ENCODE peak calls at places on chromosomes 2 and 18, in nine cellular contexts. One of them, this sample, is unnamed.

GRCh38 chr2:9415770-9416169 is 7.6 kb downstream of the ITGB1BP1 start:
- DNase-seq in K562: no peak
- DNase-seq in HFF-Myc: no peak
- DNase-seq in aorta: no peak
- DNase-seq in neural crest cell: no peak
- DNase-seq in fibroblast of lung: no peak
- DNase-seq in activated CD4-positive, alpha-beta T cell treated with anti-CD3 and anti-CD28 coated beads, Interleukin-2, amount 50 U/mL, for 24 hours: no peak
- DNase-seq in GM23338: no peak
- DNase-seq in M059J: no peak
- DNase-seq in this sample: no peak

GRCh38 chr18:75854174-75854573 is 426.7 kb upstream of the SMIM21 start:
- DNase-seq in M059J: no peak
- DNase-seq in K562: peak; percentile 15
- DNase-seq in GM23338: peak; percentile 71
- DNase-seq in neural crest cell: peak; percentile 7
- DNase-seq in HFF-Myc: peak; percentile 3
- DNase-seq in activated CD4-positive, alpha-beta T cell treated with anti-CD3 and anti-CD28 coated beads, Interleukin-2, amount 50 U/mL, for 24 hours: no peak
- DNase-seq in aorta: no peak
- DNase-seq in fibroblast of lung: no peak
- DNase-seq in this sample: no peak

GRCh38 chr18:11310476-11311086 is 161.2 kb upstream of the PIEZO2 start:
- DNase-seq in K562: peak; percentile 38
- DNase-seq in aorta: no peak
- DNase-seq in neural crest cell: peak; percentile 70
- DNase-seq in M059J: peak; percentile 65
- DNase-seq in fibroblast of lung: peak; percentile 62
- DNase-seq in GM23338: peak; percentile 76
- DNase-seq in HFF-Myc: peak; percentile 46
- DNase-seq in activated CD4-positive, alpha-beta T cell treated with anti-CD3 and anti-CD28 coated beads, Interleukin-2, amount 50 U/mL, for 24 hours: no peak
- DNase-seq in this sample: peak; percentile 29

GRCh38 chr18:3604626-3605408 is 154.8 kb downstream of the TGIF1 start:
- DNase-seq in M059J: peak; percentile 95
- DNase-seq in K562: peak; percentile 39
- DNase-seq in aorta: no peak
- DNase-seq in activated CD4-positive, alpha-beta T cell treated with anti-CD3 and anti-CD28 coated beads, Interleukin-2, amount 50 U/mL, for 24 hours: peak; percentile 35
- DNase-seq in neural crest cell: no peak
- DNase-seq in GM23338: peak; percentile 54
- DNase-seq in HFF-Myc: peak; percentile 82
- DNase-seq in fibroblast of lung: peak; percentile 97
- DNase-seq in this sample: no peak

GRCh38 chr2:119230630-119231185 is 7.1 kb downstream of the STEAP3 start:
- DNase-seq in GM23338: peak; percentile 35
- DNase-seq in M059J: no peak
- DNase-seq in neural crest cell: no peak
- DNase-seq in aorta: no peak
- DNase-seq in HFF-Myc: no peak
- DNase-seq in activated CD4-positive, alpha-beta T cell treated with anti-CD3 and anti-CD28 coated beads, Interleukin-2, amount 50 U/mL, for 24 hours: no peak
- DNase-seq in fibroblast of lung: peak; percentile 61
- DNase-seq in K562: no peak
- DNase-seq in this sample: no peak

GRCh38 chr2:42903821-42904575 is 111.6 kb upstream of the HAAO start:
- DNase-seq in fibroblast of lung: no peak
- DNase-seq in activated CD4-positive, alpha-beta T cell treated with anti-CD3 and anti-CD28 coated beads, Interleukin-2, amount 50 U/mL, for 24 hours: no peak
- DNase-seq in M059J: peak; percentile 28
- DNase-seq in neural crest cell: no peak
- DNase-seq in GM23338: no peak
- DNase-seq in K562: no peak
- DNase-seq in HFF-Myc: no peak
- DNase-seq in aorta: no peak
- DNase-seq in this sample: no peak

GRCh38 chr18:44839239-44839666 is 158.6 kb downstream of the SETBP1 start:
- DNase-seq in activated CD4-positive, alpha-beta T cell treated with anti-CD3 and anti-CD28 coated beads, Interleukin-2, amount 50 U/mL, for 24 hours: peak; percentile 64
- DNase-seq in M059J: peak; percentile 73
- DNase-seq in fibroblast of lung: peak; percentile 69
- DNase-seq in HFF-Myc: no peak
- DNase-seq in K562: peak; percentile 23
- DNase-seq in aorta: peak; percentile 88
- DNase-seq in GM23338: peak; percentile 37
- DNase-seq in neural crest cell: no peak
- DNase-seq in this sample: peak; percentile 71

GRCh38 chr2:150063432-150063889 is 424.0 kb downstream of the RND3 start:
- DNase-seq in fibroblast of lung: peak; percentile 65
- DNase-seq in M059J: peak; percentile 86
- DNase-seq in K562: no peak
- DNase-seq in activated CD4-positive, alpha-beta T cell treated with anti-CD3 and anti-CD28 coated beads, Interleukin-2, amount 50 U/mL, for 24 hours: no peak
- DNase-seq in HFF-Myc: no peak
- DNase-seq in aorta: no peak
- DNase-seq in neural crest cell: no peak
- DNase-seq in GM23338: no peak
- DNase-seq in this sample: no peak

GRCh38 chr2:23554054-23554697 is 169.2 kb downstream of the KLHL29 start:
- DNase-seq in neural crest cell: no peak
- DNase-seq in HFF-Myc: no peak
- DNase-seq in fibroblast of lung: peak; percentile 73
- DNase-seq in GM23338: no peak
- DNase-seq in activated CD4-positive, alpha-beta T cell treated with anti-CD3 and anti-CD28 coated beads, Interleukin-2, amount 50 U/mL, for 24 hours: no peak
- DNase-seq in M059J: no peak
- DNase-seq in aorta: peak; percentile 83
- DNase-seq in K562: no peak
- DNase-seq in this sample: peak; percentile 59

GRCh38 chr2:202508686-202509085 is 126.1 kb upstream of the FAM117B start:
- DNase-seq in GM23338: no peak
- DNase-seq in aorta: no peak
- DNase-seq in activated CD4-positive, alpha-beta T cell treated with anti-CD3 and anti-CD28 coated beads, Interleukin-2, amount 50 U/mL, for 24 hours: no peak
- DNase-seq in fibroblast of lung: no peak
- DNase-seq in M059J: no peak
- DNase-seq in neural crest cell: no peak
- DNase-seq in HFF-Myc: no peak
- DNase-seq in K562: no peak
- DNase-seq in this sample: no peak

This sample was measured in left ventricle myocardium inferior.